ENCODE peak calls at places on chromosome 1, in nine cellular contexts. One of them, this sample, is unnamed.

GRCh38 chr1:26996665-26997064 is 3.2 kb downstream of the TRNP1 start:
- DNase-seq in HCEC 1CT: no peak
- DNase-seq in right lobe of liver: no peak
- DNase-seq in CD8-positive, alpha-beta T cell: no peak
- DNase-seq in activated CD4-positive, alpha-beta T cell treated with anti-CD3 and anti-CD28 coated beads, Interleukin-2, amount 50 U/mL, for 24 hours: no peak
- DNase-seq in activated effector memory CD4-positive, alpha-beta T cell treated with anti-CD3 and anti-CD28 coated beads, Interleukin-2, amount 50 U/mL, for 16 hours: no peak
- DNase-seq in mucosa of descending colon: no peak
- DNase-seq in HEK293T: no peak
- DNase-seq in stimulated activated CD4-positive, alpha-beta T cell treated with anti-CD3 and anti-CD28 coated beads, Interleukin-1b, Interleukin-23, amount 100 ng/mL, for 1 hour: no peak
- DNase-seq in this sample: no peak

GRCh38 chr1:244778356-244778755 is 57.1 kb upstream of the COX20 start:
- DNase-seq in activated effector memory CD4-positive, alpha-beta T cell treated with anti-CD3 and anti-CD28 coated beads, Interleukin-2, amount 50 U/mL, for 16 hours: no peak
- DNase-seq in CD8-positive, alpha-beta T cell: no peak
- DNase-seq in HEK293T: no peak
- DNase-seq in mucosa of descending colon: no peak
- DNase-seq in stimulated activated CD4-positive, alpha-beta T cell treated with anti-CD3 and anti-CD28 coated beads, Interleukin-1b, Interleukin-23, amount 100 ng/mL, for 1 hour: no peak
- DNase-seq in right lobe of liver: no peak
- DNase-seq in HCEC 1CT: peak; percentile 91
- DNase-seq in activated CD4-positive, alpha-beta T cell treated with anti-CD3 and anti-CD28 coated beads, Interleukin-2, amount 50 U/mL, for 24 hours: no peak
- DNase-seq in this sample: no peak

GRCh38 chr1:240491156-240491555 is 120.8 kb downstream of the GREM2 start:
- DNase-seq in mucosa of descending colon: no peak
- DNase-seq in HCEC 1CT: peak; percentile 44
- DNase-seq in stimulated activated CD4-positive, alpha-beta T cell treated with anti-CD3 and anti-CD28 coated beads, Interleukin-1b, Interleukin-23, amount 100 ng/mL, for 1 hour: no peak
- DNase-seq in activated effector memory CD4-positive, alpha-beta T cell treated with anti-CD3 and anti-CD28 coated beads, Interleukin-2, amount 50 U/mL, for 16 hours: no peak
- DNase-seq in CD8-positive, alpha-beta T cell: no peak
- DNase-seq in activated CD4-positive, alpha-beta T cell treated with anti-CD3 and anti-CD28 coated beads, Interleukin-2, amount 50 U/mL, for 24 hours: no peak
- DNase-seq in HEK293T: no peak
- DNase-seq in right lobe of liver: no peak
- DNase-seq in this sample: no peak

GRCh38 chr1:21763694-21764419 is 19.1 kb downstream of the USP48 start:
- DNase-seq in CD8-positive, alpha-beta T cell: no peak
- DNase-seq in right lobe of liver: no peak
- DNase-seq in activated CD4-positive, alpha-beta T cell treated with anti-CD3 and anti-CD28 coated beads, Interleukin-2, amount 50 U/mL, for 24 hours: no peak
- DNase-seq in activated effector memory CD4-positive, alpha-beta T cell treated with anti-CD3 and anti-CD28 coated beads, Interleukin-2, amount 50 U/mL, for 16 hours: no peak
- DNase-seq in mucosa of descending colon: no peak
- DNase-seq in stimulated activated CD4-positive, alpha-beta T cell treated with anti-CD3 and anti-CD28 coated beads, Interleukin-1b, Interleukin-23, amount 100 ng/mL, for 1 hour: no peak
- DNase-seq in HEK293T: no peak
- DNase-seq in HCEC 1CT: no peak
- DNase-seq in this sample: no peak

GRCh38 chr1:56065729-56066128 is 513.6 kb downstream of the PLPP3 start:
- DNase-seq in activated effector memory CD4-positive, alpha-beta T cell treated with anti-CD3 and anti-CD28 coated beads, Interleukin-2, amount 50 U/mL, for 16 hours: no peak
- DNase-seq in right lobe of liver: no peak
- DNase-seq in CD8-positive, alpha-beta T cell: no peak
- DNase-seq in mucosa of descending colon: no peak
- DNase-seq in activated CD4-positive, alpha-beta T cell treated with anti-CD3 and anti-CD28 coated beads, Interleukin-2, amount 50 U/mL, for 24 hours: no peak
- DNase-seq in stimulated activated CD4-positive, alpha-beta T cell treated with anti-CD3 and anti-CD28 coated beads, Interleukin-1b, Interleukin-23, amount 100 ng/mL, for 1 hour: no peak
- DNase-seq in HEK293T: no peak
- DNase-seq in HCEC 1CT: peak; percentile 57
- DNase-seq in this sample: no peak

GRCh38 chr1:43435146-43436145 is 18.3 kb downstream of the HYI start:
- DNase-seq in HCEC 1CT: no peak
- DNase-seq in right lobe of liver: peak; percentile 41
- DNase-seq in HEK293T: no peak
- DNase-seq in activated CD4-positive, alpha-beta T cell treated with anti-CD3 and anti-CD28 coated beads, Interleukin-2, amount 50 U/mL, for 24 hours: no peak
- DNase-seq in mucosa of descending colon: no peak
- DNase-seq in stimulated activated CD4-positive, alpha-beta T cell treated with anti-CD3 and anti-CD28 coated beads, Interleukin-1b, Interleukin-23, amount 100 ng/mL, for 1 hour: no peak
- DNase-seq in CD8-positive, alpha-beta T cell: no peak
- DNase-seq in activated effector memory CD4-positive, alpha-beta T cell treated with anti-CD3 and anti-CD28 coated beads, Interleukin-2, amount 50 U/mL, for 16 hours: peak; percentile 42
- DNase-seq in this sample: no peak

GRCh38 chr1:156601892-156602291 is 613 bp upstream of the GPATCH4 start:
- DNase-seq in HCEC 1CT: no peak
- DNase-seq in CD8-positive, alpha-beta T cell: no peak
- DNase-seq in mucosa of descending colon: no peak
- DNase-seq in stimulated activated CD4-positive, alpha-beta T cell treated with anti-CD3 and anti-CD28 coated beads, Interleukin-1b, Interleukin-23, amount 100 ng/mL, for 1 hour: no peak
- DNase-seq in activated effector memory CD4-positive, alpha-beta T cell treated with anti-CD3 and anti-CD28 coated beads, Interleukin-2, amount 50 U/mL, for 16 hours: no peak
- DNase-seq in activated CD4-positive, alpha-beta T cell treated with anti-CD3 and anti-CD28 coated beads, Interleukin-2, amount 50 U/mL, for 24 hours: no peak
- DNase-seq in right lobe of liver: no peak
- DNase-seq in HEK293T: no peak
- DNase-seq in this sample: no peak

GRCh38 chr1:23282967-23283366 is 61.1 kb downstream of the HNRNPR start:
- DNase-seq in activated effector memory CD4-positive, alpha-beta T cell treated with anti-CD3 and anti-CD28 coated beads, Interleukin-2, amount 50 U/mL, for 16 hours: no peak
- DNase-seq in activated CD4-positive, alpha-beta T cell treated with anti-CD3 and anti-CD28 coated beads, Interleukin-2, amount 50 U/mL, for 24 hours: no peak
- DNase-seq in HEK293T: no peak
- DNase-seq in HCEC 1CT: peak; percentile 87
- DNase-seq in stimulated activated CD4-positive, alpha-beta T cell treated with anti-CD3 and anti-CD28 coated beads, Interleukin-1b, Interleukin-23, amount 100 ng/mL, for 1 hour: no peak
- DNase-seq in CD8-positive, alpha-beta T cell: no peak
- DNase-seq in mucosa of descending colon: no peak
- DNase-seq in right lobe of liver: no peak
- DNase-seq in this sample: no peak

GRCh38 chr1:171280596-171280995 is 32.3 kb downstream of the FMO1 start:
- DNase-seq in stimulated activated CD4-positive, alpha-beta T cell treated with anti-CD3 and anti-CD28 coated beads, Interleukin-1b, Interleukin-23, amount 100 ng/mL, for 1 hour: no peak
- DNase-seq in CD8-positive, alpha-beta T cell: no peak
- DNase-seq in HCEC 1CT: no peak
- DNase-seq in activated CD4-positive, alpha-beta T cell treated with anti-CD3 and anti-CD28 coated beads, Interleukin-2, amount 50 U/mL, for 24 hours: no peak
- DNase-seq in mucosa of descending colon: no peak
- DNase-seq in right lobe of liver: no peak
- DNase-seq in activated effector memory CD4-positive, alpha-beta T cell treated with anti-CD3 and anti-CD28 coated beads, Interleukin-2, amount 50 U/mL, for 16 hours: no peak
- DNase-seq in HEK293T: no peak
- DNase-seq in this sample: no peak

GRCh38 chr1:58923090-58923470 is 139.2 kb upstream of the JUN start:
- DNase-seq in HEK293T: no peak
- DNase-seq in right lobe of liver: no peak
- DNase-seq in stimulated activated CD4-positive, alpha-beta T cell treated with anti-CD3 and anti-CD28 coated beads, Interleukin-1b, Interleukin-23, amount 100 ng/mL, for 1 hour: no peak
- DNase-seq in CD8-positive, alpha-beta T cell: no peak
- DNase-seq in activated effector memory CD4-positive, alpha-beta T cell treated with anti-CD3 and anti-CD28 coated beads, Interleukin-2, amount 50 U/mL, for 16 hours: no peak
- DNase-seq in mucosa of descending colon: no peak
- DNase-seq in activated CD4-positive, alpha-beta T cell treated with anti-CD3 and anti-CD28 coated beads, Interleukin-2, amount 50 U/mL, for 24 hours: no peak
- DNase-seq in HCEC 1CT: no peak
- DNase-seq in this sample: no peak

GRCh38 chr1:43288058-43288784 is 2.8 kb upstream of the C1orf210 start:
- DNase-seq in right lobe of liver: no peak
- DNase-seq in HEK293T: no peak
- DNase-seq in CD8-positive, alpha-beta T cell: no peak
- DNase-seq in activated CD4-positive, alpha-beta T cell treated with anti-CD3 and anti-CD28 coated beads, Interleukin-2, amount 50 U/mL, for 24 hours: no peak
- DNase-seq in activated effector memory CD4-positive, alpha-beta T cell treated with anti-CD3 and anti-CD28 coated beads, Interleukin-2, amount 50 U/mL, for 16 hours: no peak
- DNase-seq in mucosa of descending colon: no peak
- DNase-seq in stimulated activated CD4-positive, alpha-beta T cell treated with anti-CD3 and anti-CD28 coated beads, Interleukin-1b, Interleukin-23, amount 100 ng/mL, for 1 hour: no peak
- DNase-seq in HCEC 1CT: no peak
- DNase-seq in this sample: no peak

GRCh38 chr1:193543259-193543658 is 356.8 kb upstream of the B3GALT2 start:
- DNase-seq in right lobe of liver: no peak
- DNase-seq in stimulated activated CD4-positive, alpha-beta T cell treated with anti-CD3 and anti-CD28 coated beads, Interleukin-1b, Interleukin-23, amount 100 ng/mL, for 1 hour: no peak
- DNase-seq in activated effector memory CD4-positive, alpha-beta T cell treated with anti-CD3 and anti-CD28 coated beads, Interleukin-2, amount 50 U/mL, for 16 hours: no peak
- DNase-seq in HCEC 1CT: no peak
- DNase-seq in HEK293T: no peak
- DNase-seq in CD8-positive, alpha-beta T cell: no peak
- DNase-seq in activated CD4-positive, alpha-beta T cell treated with anti-CD3 and anti-CD28 coated beads, Interleukin-2, amount 50 U/mL, for 24 hours: no peak
- DNase-seq in mucosa of descending colon: no peak
- DNase-seq in this sample: no peak

GRCh38 chr1:212561501-212561931 is 47.0 kb upstream of the ATF3 start:
- DNase-seq in activated effector memory CD4-positive, alpha-beta T cell treated with anti-CD3 and anti-CD28 coated beads, Interleukin-2, amount 50 U/mL, for 16 hours: no peak
- DNase-seq in activated CD4-positive, alpha-beta T cell treated with anti-CD3 and anti-CD28 coated beads, Interleukin-2, amount 50 U/mL, for 24 hours: no peak
- DNase-seq in CD8-positive, alpha-beta T cell: no peak
- DNase-seq in right lobe of liver: no peak
- DNase-seq in mucosa of descending colon: no peak
- DNase-seq in stimulated activated CD4-positive, alpha-beta T cell treated with anti-CD3 and anti-CD28 coated beads, Interleukin-1b, Interleukin-23, amount 100 ng/mL, for 1 hour: no peak
- DNase-seq in HCEC 1CT: peak; percentile 27
- DNase-seq in HEK293T: no peak
- DNase-seq in this sample: no peak

GRCh38 chr1:81549588-81550127 is 251.1 kb upstream of the ADGRL2 start:
- DNase-seq in CD8-positive, alpha-beta T cell: no peak
- DNase-seq in mucosa of descending colon: peak; percentile 32
- DNase-seq in activated effector memory CD4-positive, alpha-beta T cell treated with anti-CD3 and anti-CD28 coated beads, Interleukin-2, amount 50 U/mL, for 16 hours: no peak
- DNase-seq in HEK293T: peak; percentile 55
- DNase-seq in stimulated activated CD4-positive, alpha-beta T cell treated with anti-CD3 and anti-CD28 coated beads, Interleukin-1b, Interleukin-23, amount 100 ng/mL, for 1 hour: no peak
- DNase-seq in HCEC 1CT: peak; percentile 47
- DNase-seq in right lobe of liver: no peak
- DNase-seq in activated CD4-positive, alpha-beta T cell treated with anti-CD3 and anti-CD28 coated beads, Interleukin-2, amount 50 U/mL, for 24 hours: no peak
- DNase-seq in this sample: no peak

GRCh38 chr1:204711947-204712701 is 26.6 kb upstream of the LRRN2 start:
- DNase-seq in activated effector memory CD4-positive, alpha-beta T cell treated with anti-CD3 and anti-CD28 coated beads, Interleukin-2, amount 50 U/mL, for 16 hours: no peak
- DNase-seq in activated CD4-positive, alpha-beta T cell treated with anti-CD3 and anti-CD28 coated beads, Interleukin-2, amount 50 U/mL, for 24 hours: no peak
- DNase-seq in stimulated activated CD4-positive, alpha-beta T cell treated with anti-CD3 and anti-CD28 coated beads, Interleukin-1b, Interleukin-23, amount 100 ng/mL, for 1 hour: no peak
- DNase-seq in CD8-positive, alpha-beta T cell: no peak
- DNase-seq in HEK293T: no peak
- DNase-seq in right lobe of liver: no peak
- DNase-seq in HCEC 1CT: no peak
- DNase-seq in mucosa of descending colon: peak; percentile 72
- DNase-seq in this sample: no peak

GRCh38 chr1:116330342-116330652 is 42.7 kb upstream of the ATP1A1 start:
- DNase-seq in HCEC 1CT: no peak
- DNase-seq in right lobe of liver: no peak
- DNase-seq in stimulated activated CD4-positive, alpha-beta T cell treated with anti-CD3 and anti-CD28 coated beads, Interleukin-1b, Interleukin-23, amount 100 ng/mL, for 1 hour: no peak
- DNase-seq in activated effector memory CD4-positive, alpha-beta T cell treated with anti-CD3 and anti-CD28 coated beads, Interleukin-2, amount 50 U/mL, for 16 hours: no peak
- DNase-seq in HEK293T: no peak
- DNase-seq in mucosa of descending colon: no peak
- DNase-seq in CD8-positive, alpha-beta T cell: no peak
- DNase-seq in activated CD4-positive, alpha-beta T cell treated with anti-CD3 and anti-CD28 coated beads, Interleukin-2, amount 50 U/mL, for 24 hours: no peak
- DNase-seq in this sample: no peak

GRCh38 chr1:175195281-175195680 is 2.7 kb upstream of the KIAA0040 start:
- DNase-seq in HEK293T: no peak
- DNase-seq in activated effector memory CD4-positive, alpha-beta T cell treated with anti-CD3 and anti-CD28 coated beads, Interleukin-2, amount 50 U/mL, for 16 hours: no peak
- DNase-seq in mucosa of descending colon: no peak
- DNase-seq in stimulated activated CD4-positive, alpha-beta T cell treated with anti-CD3 and anti-CD28 coated beads, Interleukin-1b, Interleukin-23, amount 100 ng/mL, for 1 hour: no peak
- DNase-seq in HCEC 1CT: no peak
- DNase-seq in activated CD4-positive, alpha-beta T cell treated with anti-CD3 and anti-CD28 coated beads, Interleukin-2, amount 50 U/mL, for 24 hours: no peak
- DNase-seq in right lobe of liver: no peak
- DNase-seq in CD8-positive, alpha-beta T cell: no peak
- DNase-seq in this sample: no peak

GRCh38 chr1:156889802-156890585 is 3.5 kb upstream of the PEAR1 start:
- DNase-seq in activated CD4-positive, alpha-beta T cell treated with anti-CD3 and anti-CD28 coated beads, Interleukin-2, amount 50 U/mL, for 24 hours: peak; percentile 24
- DNase-seq in right lobe of liver: peak; percentile 79
- DNase-seq in mucosa of descending colon: peak; percentile 93
- DNase-seq in HCEC 1CT: peak; percentile 72
- DNase-seq in HEK293T: peak; percentile 85
- DNase-seq in activated effector memory CD4-positive, alpha-beta T cell treated with anti-CD3 and anti-CD28 coated beads, Interleukin-2, amount 50 U/mL, for 16 hours: peak; percentile 83
- DNase-seq in stimulated activated CD4-positive, alpha-beta T cell treated with anti-CD3 and anti-CD28 coated beads, Interleukin-1b, Interleukin-23, amount 100 ng/mL, for 1 hour: no peak
- DNase-seq in CD8-positive, alpha-beta T cell: peak; percentile 36
- DNase-seq in this sample: peak; percentile 92